ENCODE peak calls at places on chromosome 13, in six cellular contexts. X, Q, Z, G, A and W are unnamed samples.

GRCh38 chr13:110005563-110005962 is 219.2 kb upstream of the IRS2 start:
- DNase-seq in X (no peak), Q (no peak), Z (no peak), G (no peak), A (no peak), W (no peak)

GRCh38 chr13:111267784-111268183 is 52.7 kb upstream of the TEX29 start:
- DNase-seq in X (no peak), Q (no peak), Z (no peak), G (no peak), A (no peak), W (no peak)

GRCh38 chr13:111434578-111435159 is 114.2 kb downstream of the TEX29 start:
- DNase-seq in X (no peak), Q (no peak), Z (no peak), G (no peak), A (no peak), W (no peak)

GRCh38 chr13:57932071-57932470 is 300.5 kb downstream of the PCDH17 start:
- DNase-seq in X (no peak), Q (no peak), Z (no peak), G (no peak), A (no peak), W (no peak)

GRCh38 chr13:21757721-21758120 is 86.8 kb downstream of the FGF9 start:
- DNase-seq in X (no peak), Q (no peak), Z (no peak), G (no peak), A (no peak), W (no peak)

GRCh38 chr13:74550039-74550438 is 415.8 kb upstream of the KLF12 start:
- DNase-seq in X (no peak), Q (no peak), Z (no peak), G (no peak), A (no peak), W (no peak)

GRCh38 chr13:95267662-95268369 is 33.4 kb downstream of the ABCC4 start:
- DNase-seq in X (no peak), Q (no peak), Z (no peak), G (no peak), A (no peak), W (peak; percentile 73)

GRCh38 chr13:75195479-75196111 is 286.4 kb downstream of the TBC1D4 start:
- DNase-seq in X (no peak), Q (peak; percentile 40), Z (no peak), G (no peak), A (no peak), W (no peak)

GRCh38 chr13:81223784-81224501 is 883.0 kb upstream of the SPRY2 start:
- DNase-seq in X (no peak), Q (no peak), Z (no peak), G (no peak), A (no peak), W (no peak)

GRCh38 chr13:100842136-100842535 is 167.5 kb upstream of the TMTC4 start:
- DNase-seq in X (no peak), Q (no peak), Z (no peak), G (no peak), A (no peak), W (no peak)

GRCh38 chr13:31431722-31432137 is 232.0 kb downstream of the B3GLCT start:
- DNase-seq in X (no peak), Q (peak; percentile 85), Z (peak; percentile 67), G (peak; percentile 36), A (peak; percentile 62), W (no peak)

GRCh38 chr13:74135306-74136088 is 1.3 kb upstream of the KLF12 start:
- DNase-seq in X (peak; percentile 56), Q (peak; percentile 91), Z (peak; percentile 60), G (peak; percentile 38), A (peak; percentile 81), W (peak; percentile 81)

GRCh38 chr13:76387561-76387960 is 498.6 kb downstream of the KCTD12 start:
- DNase-seq in X (no peak), Q (no peak), Z (no peak), G (no peak), A (no peak), W (no peak)

GRCh38 chr13:94992277-94992989 is 280.1 kb upstream of the SOX21 start:
- DNase-seq in X (no peak), Q (no peak), Z (no peak), G (no peak), A (no peak), W (no peak)

GRCh38 chr13:36819064-36819810 is at the start of gene RFXAP:
- DNase-seq in X (peak; percentile 70), Q (peak; percentile 97), Z (peak; percentile 95), G (peak; percentile 85), A (peak; percentile 96), W (peak; percentile 94)

GRCh38 chr13:61247149-61247936 is 168.3 kb downstream of the PCDH20 start:
- DNase-seq in X (no peak), Q (peak; percentile 73), Z (no peak), G (no peak), A (no peak), W (no peak)

GRCh38 chr13:114059946-114060860 is 72.2 kb downstream of the RASA3 start:
- DNase-seq in X (no peak), Q (no peak), Z (no peak), G (no peak), A (peak; percentile 85), W (no peak)

GRCh38 chr13:79011179-79011578 is 352.2 kb upstream of the OBI1 start:
- DNase-seq in X (no peak), Q (no peak), Z (no peak), G (no peak), A (no peak), W (no peak)

GRCh38 chr13:40613192-40613818 is 53.1 kb downstream of the FOXO1 start:
- DNase-seq in X (no peak), Q (no peak), Z (peak; percentile 62), G (peak; percentile 38), A (no peak), W (peak; percentile 79)

GRCh38 chr13:65336916-65337315 is 1893.2 kb downstream of the PCDH9 start:
- DNase-seq in X (no peak), Q (no peak), Z (no peak), G (no peak), A (no peak), W (no peak)

GRCh38 chr13:91111476-91112190 is 235.9 kb upstream of the MIR17HG start:
- DNase-seq in X (no peak), Q (no peak), Z (no peak), G (no peak), A (no peak), W (no peak)

GRCh38 chr13:67416047-67416925 is 186.2 kb upstream of the PCDH9 start:
- DNase-seq in X (no peak), Q (peak; percentile 93), Z (peak; percentile 29), G (no peak), A (peak; percentile 28), W (no peak)

GRCh38 chr13:110266983-110267382 is 40.0 kb downstream of the COL4A1 start:
- DNase-seq in X (no peak), Q (peak; percentile 69), Z (no peak), G (no peak), A (no peak), W (peak; percentile 65)

GRCh38 chr13:36344886-36345437 is 1.2 kb downstream of the SPART start:
- DNase-seq in X (no peak), Q (peak; percentile 57), Z (no peak), G (no peak), A (no peak), W (no peak)

GRCh38 chr13:91375119-91375729 is 23.2 kb upstream of the GPC5 start:
- DNase-seq in X (no peak), Q (no peak), Z (peak; percentile 10), G (no peak), A (no peak), W (no peak)

GRCh38 chr13:50676602-50677001 is 166.9 kb downstream of the DLEU7 start:
- DNase-seq in X (no peak), Q (peak; percentile 58), Z (no peak), G (no peak), A (no peak), W (no peak)

GRCh38 chr13:75186384-75186783 is 295.6 kb downstream of the TBC1D4 start:
- DNase-seq in X (no peak), Q (no peak), Z (no peak), G (no peak), A (no peak), W (no peak)

GRCh38 chr13:44874886-44875630 is 114.2 kb downstream of the NUFIP1 start:
- DNase-seq in X (no peak), Q (no peak), Z (no peak), G (no peak), A (no peak), W (no peak)

DNA sequence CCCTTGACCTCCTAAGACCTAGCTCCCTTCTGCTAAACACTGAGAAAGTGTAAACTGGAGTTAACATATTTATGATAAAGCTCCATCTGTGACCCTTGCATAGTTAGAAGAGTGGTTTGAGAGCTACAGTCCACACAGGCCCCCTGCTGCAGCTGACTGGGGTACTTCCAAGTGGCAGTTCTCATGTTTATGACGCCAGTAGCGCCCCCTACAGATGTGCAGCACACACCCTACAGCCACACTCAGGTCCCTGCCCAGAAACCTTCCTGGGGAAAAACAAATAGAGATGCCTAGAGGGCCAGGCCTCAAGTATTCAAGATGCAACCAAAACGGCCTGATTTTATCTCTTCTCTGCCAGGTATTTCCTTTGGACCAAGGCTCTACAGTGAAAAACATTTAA is 553.2 kb downstream of the EFNB2 start:
- DNase-seq in X (no peak), Q (peak; percentile 83), Z (no peak), G (no peak), A (no peak), W (no peak)
- TF ChIP-seq CTCF in X (no peak), Q (peak; percentile 72), Z (no peak), G (no peak), A (no peak), W (no peak)

GRCh38 chr13:98563071-98563470 is 13.8 kb downstream of the STK24 start:
- DNase-seq in X (no peak), Q (no peak), Z (no peak), G (no peak), A (no peak), W (peak; percentile 54)

GRCh38 chr13:98567140-98567539 is 9.8 kb downstream of the STK24 start:
- DNase-seq in X (no peak), Q (no peak), Z (no peak), G (no peak), A (no peak), W (peak; percentile 47)

GRCh38 chr13:98565726-98566577 is 11.0 kb downstream of the STK24 start:
- DNase-seq in X (no peak), Q (no peak), Z (peak; percentile 49), G (peak; percentile 45), A (peak; percentile 70), W (peak; percentile 68)

DNA sequence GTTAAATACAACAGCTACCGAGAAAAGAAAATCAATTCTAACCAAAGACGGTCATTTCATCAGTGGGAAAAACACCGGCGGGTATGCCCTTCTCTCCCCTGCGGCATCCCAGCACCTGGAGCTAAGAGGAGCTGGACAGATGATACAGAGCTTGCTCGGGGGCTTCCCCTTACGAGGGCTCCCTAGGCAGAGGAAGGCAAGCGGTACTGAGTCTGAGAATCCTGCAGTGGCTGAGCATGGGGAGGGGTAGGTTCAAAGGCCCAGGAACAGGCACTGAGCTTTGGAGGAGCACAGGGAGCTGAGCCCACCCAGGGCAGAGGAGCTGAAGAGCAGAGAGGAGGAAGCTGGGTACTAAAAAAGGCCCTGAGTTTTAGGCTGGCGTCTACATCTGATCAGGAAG is 12.7 kb downstream of the STK24 start:
- DNase-seq in X (no peak), Q (no peak), Z (no peak), G (no peak), A (no peak), W (peak; percentile 50)
- H3K4me1 ChIP-seq in X (peaks cover 17% of the 10 kb centered on the region), Q (peaks cover 5% of the 10 kb centered on the region), Z (peaks cover 40% of the 10 kb centered on the region), G (peaks cover 60% of the 10 kb centered on the region), A (peaks cover 53% of the 10 kb centered on the region), W (peaks cover 60% of the 10 kb centered on the region)

GRCh38 chr13:107138468-107138867 is 570.5 kb upstream of the ARGLU1 start:
- DNase-seq in X (no peak), Q (peak; percentile 49), Z (no peak), G (no peak), A (no peak), W (no peak)
- TF ChIP-seq CTCF in X (no peak), Q (peak; percentile 39), Z (no peak), G (no peak), A (no peak), W (no peak)

GRCh38 chr13:26560456-26560855 is 3.0 kb downstream of the WASF3 start:
- DNase-seq in X (no peak), Q (no peak), Z (no peak), G (no peak), A (no peak), W (no peak)
- H3K4me1 ChIP-seq in X (no peaks in the 10 kb centered on the region), Q (no peaks in the 10 kb centered on the region), Z (peaks cover 16% of the 10 kb centered on the region), G (peaks cover 12% of the 10 kb centered on the region), A (peaks cover 6% of the 10 kb centered on the region), W (no peaks in the 10 kb centered on the region)